ENCODE peak calls at places on chromosomes 4 and X, in ten cellular contexts. W is GM10248; Y is NCI-H1092; I is sigmoid colon; N is left lung; K is iris pigment epithelial cell; S is activated CD4-positive, alpha-beta T cell treated with anti-CD3 and anti-CD28 coated beads, Interleukin-2, amount 50 U/mL, for 48 hours; E is GM12865; Q is M059J; P is progenitor cell of endocrine pancreas. J is an unnamed sample.

GRCh38 chr4:101050836-101051205 is 296.5 kb downstream of the PPP3CA start:
- DNase-seq in I (no peak), P (no peak), W (no peak), S (no peak), K (no peak), N (no peak), E (no peak), Q (no peak), Y (no peak), J (no peak)

GRCh38 chr4:10077492-10078335 is 38.9 kb downstream of the WDR1 start:
- DNase-seq in N (peak), P (no peak), K (no peak), W (peak), Q (no peak), I (peak), Y (no peak), E (peak), S (no peak), J (no peak)

GRCh38 chrX:22616867-22617266 is 344.2 kb downstream of the CBLL2 start:
- DNase-seq in N (no peak), K (no peak), W (no peak), E (no peak), I (no peak), Y (no peak), P (no peak), S (no peak), Q (no peak), J (no peak)

GRCh38 chr4:13160906-13161305 is 323.2 kb downstream of the RAB28 start:
- DNase-seq in Y (no peak), I (no peak), N (no peak), E (no peak), P (no peak), W (no peak), K (peak), Q (peak), S (no peak), J (no peak)

GRCh38 chrX:70664726-70665125 is 220.1 kb downstream of the DLG3 start:
- DNase-seq in N (no peak), E (peak), P (no peak), Q (peak), Y (no peak), K (peak), I (no peak), W (peak), S (no peak), J (no peak)

GRCh38 chr4:55931833-55932232 is 16.9 kb upstream of the CEP135 start:
- DNase-seq in E (no peak), Q (peak), I (no peak), Y (no peak), S (no peak), K (peak), N (no peak), W (no peak), P (no peak), J (no peak)

GRCh38 chr4:176587920-176588319 is 204.8 kb downstream of the VEGFC start:
- DNase-seq in Q (peak), Y (no peak), P (no peak), E (no peak), K (peak), N (no peak), W (no peak), S (no peak), I (no peak), J (no peak)

GRCh38 chr4:163762756-163763155 is 268.3 kb downstream of the TMA16 start:
- DNase-seq in W (no peak), I (no peak), E (no peak), Q (no peak), S (no peak), P (no peak), K (no peak), Y (no peak), N (no peak), J (no peak)

GRCh38 chrX:74613350-74614192 is 853 bp downstream of the RLIM start:
- DNase-seq in W (no peak), K (peak), Y (peak), N (no peak), S (no peak), Q (peak), I (no peak), E (peak), P (no peak), J (no peak)

GRCh38 chr4:41990029-41990382 is 324 bp upstream of the SLC30A9 start:
- DNase-seq in W (no peak), E (no peak), K (peak), I (no peak), N (no peak), Y (no peak), P (no peak), S (no peak), Q (no peak), J (no peak)

GRCh38 chrX:1170243-1170642 is 42.2 kb downstream of the CRLF2 start:
- DNase-seq in Y (no peak), E (no peak), I (peak), K (no peak), N (peak), S (no peak), Q (no peak), W (no peak), P (no peak), J (no peak)

GRCh38 chr4:108425988-108426387 is 194.4 kb upstream of the RPL34 start:
- DNase-seq in I (no peak), N (no peak), K (peak), Q (peak), S (no peak), E (no peak), Y (no peak), W (no peak), P (no peak), J (peak)

GRCh38 chrX:19617550-19617949 is 102.2 kb upstream of the MAP3K15 start:
- DNase-seq in S (no peak), Y (no peak), K (no peak), N (no peak), Q (no peak), I (no peak), E (no peak), P (no peak), W (no peak), J (no peak)

GRCh38 chrX:48854898-48855297 is 19.5 kb upstream of the PCSK1N start:
- DNase-seq in W (no peak), Q (peak), N (no peak), Y (no peak), K (peak), E (no peak), S (no peak), P (no peak), I (no peak), J (no peak)

GRCh38 chr4:168711197-168712120 is 214.6 kb downstream of the PALLD start:
- DNase-seq in N (no peak), W (no peak), Q (peak), S (no peak), I (peak), Y (no peak), K (peak), P (no peak), E (no peak), J (no peak)

GRCh38 chr4:148030486-148030885 is 298.6 kb downstream of the ARHGAP10 start:
- DNase-seq in E (no peak), Q (no peak), Y (no peak), S (no peak), N (no peak), I (no peak), W (no peak), K (peak), P (no peak), J (no peak)

GRCh38 chrX:36961590-36961989 is 46.6 kb upstream of the FAM47C start:
- DNase-seq in E (no peak), Q (peak), N (no peak), Y (no peak), I (no peak), S (no peak), W (no peak), K (no peak), P (no peak), J (no peak)

GRCh38 chr4:76589872-76590846 is 155.1 kb downstream of the SHROOM3 start:
- DNase-seq in P (peak), K (peak), Q (peak), W (no peak), E (no peak), N (peak), S (no peak), Y (no peak), I (no peak), J (peak)

GRCh38 chrX:120029354-120029753 is 48.1 kb downstream of the RHOXF2B start:
- DNase-seq in N (no peak), Q (no peak), P (no peak), W (no peak), I (no peak), S (no peak), E (no peak), Y (no peak), K (no peak), J (no peak)

GRCh38 chr4:177717407-177717806 is 275.2 kb upstream of the AGA start:
- DNase-seq in S (no peak), N (no peak), Q (no peak), E (no peak), K (no peak), W (no peak), P (no peak), Y (no peak), I (no peak), J (no peak)

GRCh38 chr4:189533603-189534002 is 407.1 kb upstream of the FRG1 start:
- DNase-seq in Y (no peak), E (no peak), P (no peak), N (no peak), K (no peak), I (no peak), S (no peak), W (no peak), Q (no peak), J (no peak)

GRCh38 chr4:108628411-108628810 is 8.0 kb downstream of the RPL34 start:
- DNase-seq in N (no peak), I (no peak), Y (no peak), Q (no peak), K (peak), W (no peak), S (no peak), P (no peak), E (no peak), J (no peak)

GRCh38 chr4:9800878-9801277 is 19.4 kb downstream of the DRD5 start:
- DNase-seq in W (no peak), P (no peak), S (no peak), Q (no peak), K (no peak), Y (peak), N (no peak), I (no peak), E (peak), J (no peak)

GRCh38 chrX:16696956-16697355 is 15.5 kb downstream of the CTPS2 start:
- DNase-seq in W (no peak), I (no peak), S (no peak), Q (no peak), P (no peak), Y (no peak), K (no peak), N (no peak), E (no peak), J (no peak)

GRCh38 chr4:3682236-3683076 is 83.7 kb upstream of the ADRA2C start:
- DNase-seq in E (no peak), I (peak), W (no peak), N (peak), S (no peak), Q (no peak), Y (no peak), P (no peak), K (no peak), J (no peak)

J was measured in T1000.